ENCODE peak calls at places on chromosomes 11 and 22, in ten cellular contexts. E, L, I, V, C, P, R, S, G and U are unnamed samples.

GRCh38 chr11:61782841-61783240 is 9.6 kb downstream of the TMEM258 start:
- DNase-seq in L (peak; percentile 25), V (no peak), E (no peak), P (no peak), G (no peak), I (no peak), C (no peak), R (no peak), S (no peak), U (no peak)

GRCh38 chr11:128779036-128779435 is 85.2 kb downstream of the FLI1 start:
- DNase-seq in V (peak; percentile 16), G (no peak), R (no peak), L (peak; percentile 63), I (no peak), E (peak; percentile 60), S (no peak), C (no peak), P (no peak), U (no peak)

GRCh38 chr22:30212363-30212995 is 34.1 kb downstream of the LIF start:
- DNase-seq in S (no peak), V (peak; percentile 98), P (peak; percentile 95), L (peak; percentile 98), R (peak; percentile 81), C (no peak), E (peak; percentile 97), I (peak; percentile 46), G (no peak), U (peak; percentile 53)

GRCh38 chr11:99645934-99646333 is 625.2 kb downstream of the CNTN5 start:
- DNase-seq in G (no peak), S (no peak), R (no peak), C (no peak), P (no peak), I (no peak), V (no peak), E (no peak), L (no peak), U (no peak)

GRCh38 chr11:47593934-47594855 is at the start of gene C1QTNF4:
- DNase-seq in S (no peak), C (no peak), I (no peak), E (no peak), R (no peak), L (no peak), V (no peak), G (no peak), P (no peak), U (no peak)

GRCh38 chr11:96055706-96056387 is 131.9 kb upstream of the MTMR2 start:
- DNase-seq in G (no peak), R (no peak), V (peak; percentile 72), L (peak; percentile 87), P (peak; percentile 83), C (no peak), E (peak; percentile 97), S (no peak), I (no peak), U (peak; percentile 56)

GRCh38 chr11:82080160-82080559 is 653.5 kb downstream of the FAM181B start:
- DNase-seq in S (no peak), R (no peak), V (peak; percentile 35), E (peak; percentile 59), C (no peak), I (no peak), L (peak; percentile 7), G (no peak), P (no peak), U (no peak)

GRCh38 chr22:42270512-42271190 is at the start of gene TCF20:
- DNase-seq in L (peak; percentile 88), P (peak; percentile 64), V (peak; percentile 54), R (peak; percentile 71), I (no peak), C (peak; percentile 89), E (peak; percentile 64), G (peak; percentile 90), S (peak; percentile 87), U (peak; percentile 83)

GRCh38 chr11:91932151-91932821 is 292.3 kb upstream of the FAT3 start:
- DNase-seq in V (peak; percentile 50), L (peak; percentile 13), R (no peak), G (no peak), I (peak; percentile 65), P (peak; percentile 80), C (no peak), S (no peak), E (peak; percentile 23), U (no peak)

GRCh38 chr11:111736191-111736590 is 30.0 kb downstream of the PPP2R1B start:
- DNase-seq in G (no peak), P (no peak), S (no peak), I (no peak), E (peak; percentile 90), V (peak; percentile 78), C (no peak), L (peak; percentile 75), R (peak; percentile 40), U (no peak)

GRCh38 chr11:127058524-127058923 is 58.0 kb upstream of the KIRREL3 start:
- DNase-seq in L (no peak), I (no peak), G (no peak), R (no peak), C (no peak), V (no peak), P (no peak), S (no peak), E (no peak), U (no peak)

GRCh38 chr22:23256986-23257888 is 76.9 kb downstream of the BCR start:
- DNase-seq in G (no peak), L (peak; percentile 94), E (no peak), S (no peak), P (no peak), V (peak; percentile 82), I (peak; percentile 46), R (peak; percentile 85), C (no peak), U (no peak)

GRCh38 chr11:119175493-119176077 is 7.1 kb downstream of the NLRX1 start:
- DNase-seq in G (no peak), R (no peak), I (no peak), S (no peak), P (peak; percentile 71), L (peak; percentile 54), C (no peak), E (peak; percentile 53), V (peak; percentile 43), U (no peak)

GRCh38 chr11:8914661-8915018 is 3.7 kb downstream of the AKIP1 start:
- DNase-seq in R (no peak), C (no peak), I (no peak), G (no peak), E (no peak), L (no peak), V (no peak), P (no peak), S (no peak), U (no peak)

GRCh38 chr11:8917157-8917820 is 6.3 kb downstream of the AKIP1 start:
- DNase-seq in L (peak; percentile 93), V (peak; percentile 60), R (no peak), E (peak; percentile 96), I (peak; percentile 76), G (no peak), C (no peak), P (peak; percentile 51), S (no peak), U (no peak)

GRCh38 chr11:8911040-8911823 is at the start of gene AKIP1:
- DNase-seq in G (peak; percentile 99), V (peak; percentile 90), C (peak; percentile 89), E (peak; percentile 95), L (peak; percentile 98), S (peak; percentile 95), I (peak; percentile 81), R (peak; percentile 95), P (peak; percentile 91), U (peak; percentile 90)

GRCh38 chr11:8910662-8911039 is 338 bp upstream of the AKIP1 start:
- DNase-seq in C (no peak), R (no peak), S (no peak), V (no peak), P (no peak), L (no peak), I (no peak), E (no peak), G (no peak), U (no peak)

DNA sequence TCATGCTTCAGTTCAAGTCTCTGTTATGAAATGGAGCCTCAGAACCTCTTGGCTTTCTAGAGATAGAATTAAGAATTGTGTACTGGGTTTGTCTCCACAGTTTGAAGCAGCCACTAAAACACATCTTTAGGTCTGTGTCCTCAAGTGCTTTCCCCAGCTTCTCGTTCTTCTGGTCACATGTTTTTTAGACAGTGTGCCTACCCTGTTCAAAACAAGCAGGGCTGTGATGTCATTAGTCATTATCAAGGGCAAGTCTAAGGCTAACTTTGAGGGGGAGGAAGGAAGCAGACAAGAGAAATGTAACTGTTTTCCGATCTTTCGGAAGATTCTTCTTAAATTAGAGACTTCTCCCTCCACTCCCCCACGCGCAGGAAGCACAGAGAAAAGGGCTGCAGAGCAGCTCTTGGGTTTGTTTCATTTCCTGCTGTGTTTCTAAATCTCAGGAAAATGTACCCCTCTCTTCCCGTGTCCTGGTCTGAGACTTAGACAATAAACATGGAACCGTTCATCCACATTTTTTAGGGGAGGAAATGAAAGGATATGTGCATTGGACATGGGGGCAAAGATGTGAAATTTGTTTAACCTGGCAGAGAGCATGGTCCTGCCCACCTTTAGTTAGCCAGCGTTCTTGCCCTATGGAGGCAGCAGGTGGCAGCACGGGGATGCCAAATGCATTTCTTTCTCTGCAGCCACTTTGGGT is 3.1 kb downstream of the AKIP1 start:
- DNase-seq in V (peak; percentile 62), S (peak; percentile 58), E (peak; percentile 54), G (no peak), L (peak; percentile 69), P (peak; percentile 41), R (no peak), C (peak; percentile 70), I (no peak), U (peak; percentile 79)
- TF ChIP-seq CTCF in V (peak; percentile 76), S (peak; percentile 75), E (peak; percentile 81), G (no peak), L (peak; percentile 63), P (peak; percentile 87), R (peak; percentile 53), C (peak; percentile 91), I (peak; percentile 75), U (peak; percentile 79)

GRCh38 chr11:74487875-74488274 is 5.6 kb downstream of the LIPT2 start:
- DNase-seq in G (no peak), L (no peak), R (no peak), I (no peak), P (peak; percentile 59), E (no peak), C (peak; percentile 19), S (peak; percentile 47), V (peak; percentile 10), U (peak; percentile 13)
- TF ChIP-seq CTCF in G (no peak), L (no peak), R (no peak), I (peak; percentile 34), P (peak; percentile 78), E (peak; percentile 12), C (peak; percentile 58), S (peak; percentile 23), V (no peak), U (no peak)

GRCh38 chr11:1389103-1389931 is 417 bp upstream of the BRSK2 start:
- DNase-seq in I (peak; percentile 79), E (peak; percentile 90), R (peak; percentile 97), V (peak; percentile 92), C (peak; percentile 31), P (peak; percentile 92), S (peak; percentile 95), G (peak; percentile 100), L (peak; percentile 99), U (peak; percentile 97)
- TF ChIP-seq CTCF in I (no peak), E (no peak), R (no peak), V (no peak), C (no peak), P (no peak), S (peak; percentile 2), G (no peak), L (no peak), U (peak; percentile 20)

DNA sequence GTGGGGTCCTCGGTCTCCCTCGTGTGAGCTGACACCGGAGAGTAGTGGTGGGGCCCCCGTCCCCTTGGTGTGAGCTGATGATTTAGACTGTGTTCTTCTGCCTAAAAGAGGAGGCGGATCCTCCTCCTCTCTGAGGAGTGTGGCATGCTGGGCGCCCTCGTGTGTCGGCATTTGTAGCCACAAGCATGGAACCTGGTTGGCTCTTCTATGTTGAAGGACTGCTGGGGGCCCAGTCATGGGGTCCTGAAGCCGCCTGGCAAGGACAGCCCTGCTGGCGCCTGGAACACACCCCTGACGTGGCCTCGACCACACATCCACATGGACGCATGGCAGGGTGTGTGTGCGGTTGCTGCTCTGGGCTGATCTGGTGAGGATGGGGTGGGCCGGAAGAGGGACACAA is 50.2 kb downstream of the AP2A2 start:
- DNase-seq in P (no peak), I (no peak), L (peak; percentile 77), S (no peak), R (no peak), G (no peak), E (peak; percentile 28), V (peak; percentile 39), C (peak; percentile 38), U (peak; percentile 62)
- TF ChIP-seq CTCF in P (peak; percentile 31), I (no peak), L (peak; percentile 32), S (no peak), R (no peak), G (no peak), E (peak; percentile 43), V (peak; percentile 15), C (peak; percentile 55), U (no peak)